ENCODE peak calls at places on chromosomes 7 and 10, in four cellular contexts. Z is Peyer's patch, G is PC-3, P is H1. B is an unnamed sample.

GRCh38 chr10:95289921-95290421 is 832 bp downstream of the PDLIM1 start:
- DNase-seq in Z (no peak), G (no peak), P (no peak), B (no peak)

GRCh38 chr10:117352724-117353123 is 22.5 kb downstream of the PDZD8 start:
- DNase-seq in Z (no peak), G (no peak), P (no peak), B (no peak)

GRCh38 chr10:69976795-69977546 is 75.7 kb upstream of the MACROH2A2 start:
- DNase-seq in Z (no peak), G (no peak), P (no peak), B (no peak)

GRCh38 chr10:18140149-18140956 is at the start of gene CACNB2:
- DNase-seq in Z (no peak), G (peak; percentile 10), P (no peak), B (no peak)

GRCh38 chr7:67857698-67858097 is 861.1 kb downstream of the TYW1 start:
- DNase-seq in Z (no peak), G (no peak), P (no peak), B (no peak)

GRCh38 chr7:27106181-27106905 is 3.9 kb upstream of the HOXA2 start:
- DNase-seq in Z (no peak), G (no peak), P (no peak), B (no peak)

GRCh38 chr10:99999319-100000108 is 10.2 kb downstream of the DNMBP start:
- DNase-seq in Z (no peak), G (no peak), P (no peak), B (no peak)

GRCh38 chr10:87818505-87819273 is 663 bp upstream of the ATAD1 start:
- DNase-seq in Z (peak; percentile 60), G (peak; percentile 32), P (no peak), B (peak; percentile 68)

GRCh38 chr7:2431260-2431867 is 28.0 kb downstream of the CHST12 start:
- DNase-seq in Z (no peak), G (peak; percentile 50), P (peak; percentile 51), B (no peak)

GRCh38 chr7:155816192-155816508 is 3.9 kb upstream of the SHH start:
- DNase-seq in Z (no peak), G (no peak), P (no peak), B (no peak)

GRCh38 chr7:155813791-155814568 is 1.7 kb upstream of the SHH start:
- DNase-seq in Z (no peak), G (no peak), P (no peak), B (peak; percentile 21)

GRCh38 chr7:155814569-155815276 is 2.5 kb upstream of the SHH start:
- DNase-seq in Z (no peak), G (peak; percentile 59), P (no peak), B (no peak)

GRCh38 chr7:155816996-155817395 is 4.7 kb upstream of the SHH start:
- DNase-seq in Z (no peak), G (no peak), P (no peak), B (no peak)

GRCh38 chr7:155815332-155816191 is 3.3 kb upstream of the SHH start:
- DNase-seq in Z (no peak), G (peak; percentile 76), P (no peak), B (peak; percentile 38)
- H3K27me3 ChIP-seq in Z (peaks cover 21% of the 10 kb centered on the region), G (peaks cover 28% of the 10 kb centered on the region), P (peaks cover 41% of the 10 kb centered on the region), B (peaks cover 9% of the 10 kb centered on the region)

GRCh38 chr7:138254444-138254843 is 178.2 kb downstream of the AKR1D1 start:
- DNase-seq in Z (no peak), G (no peak), P (no peak), B (no peak)

GRCh38 chr7:138257459-138258193 is 181.4 kb downstream of the AKR1D1 start:
- DNase-seq in Z (no peak), G (peak; percentile 17), P (no peak), B (no peak)

GRCh38 chr7:138258194-138258554 is 181.9 kb downstream of the AKR1D1 start:
- DNase-seq in Z (no peak), G (no peak), P (no peak), B (no peak)

GRCh38 chr7:138259675-138260074 is 183.4 kb downstream of the AKR1D1 start:
- DNase-seq in Z (no peak), G (no peak), P (no peak), B (no peak)
- H3K4me1 ChIP-seq in Z (no peaks in the 10 kb centered on the region), G (no peaks in the 10 kb centered on the region), P (no peaks in the 10 kb centered on the region), B (no peaks in the 10 kb centered on the region)

GRCh38 chr10:32927750-32928149 is 30.3 kb downstream of the ITGB1 start:
- DNase-seq in Z (no peak), G (no peak), P (no peak), B (no peak)

GRCh38 chr10:32931593-32931992 is 26.4 kb downstream of the ITGB1 start:
- DNase-seq in Z (no peak), G (no peak), P (no peak), B (no peak)

GRCh38 chr10:32929634-32930033 is 28.4 kb downstream of the ITGB1 start:
- DNase-seq in Z (no peak), G (peak; percentile 71), P (no peak), B (peak; percentile 35)

GRCh38 chr10:32937824-32938482 is 20.1 kb downstream of the ITGB1 start:
- DNase-seq in Z (no peak), G (no peak), P (no peak), B (no peak)

GRCh38 chr10:32932330-32932729 is 25.7 kb downstream of the ITGB1 start:
- DNase-seq in Z (no peak), G (no peak), P (no peak), B (no peak)
- H3K27me3 ChIP-seq in Z (no peaks in the 10 kb centered on the region), G (no peaks in the 10 kb centered on the region), P (no peaks in the 10 kb centered on the region), B (no peaks in the 10 kb centered on the region)

GRCh38 chr7:78323118-78323517 is 524.5 kb downstream of the PHTF2 start:
- DNase-seq in Z (no peak), G (no peak), P (no peak), B (no peak)

GRCh38 chr7:78316110-78316509 is 517.5 kb downstream of the PHTF2 start:
- DNase-seq in Z (no peak), G (no peak), P (no peak), B (no peak)

GRCh38 chr7:78315119-78315518 is 516.5 kb downstream of the PHTF2 start:
- DNase-seq in Z (no peak), G (no peak), P (no peak), B (no peak)

DNA sequence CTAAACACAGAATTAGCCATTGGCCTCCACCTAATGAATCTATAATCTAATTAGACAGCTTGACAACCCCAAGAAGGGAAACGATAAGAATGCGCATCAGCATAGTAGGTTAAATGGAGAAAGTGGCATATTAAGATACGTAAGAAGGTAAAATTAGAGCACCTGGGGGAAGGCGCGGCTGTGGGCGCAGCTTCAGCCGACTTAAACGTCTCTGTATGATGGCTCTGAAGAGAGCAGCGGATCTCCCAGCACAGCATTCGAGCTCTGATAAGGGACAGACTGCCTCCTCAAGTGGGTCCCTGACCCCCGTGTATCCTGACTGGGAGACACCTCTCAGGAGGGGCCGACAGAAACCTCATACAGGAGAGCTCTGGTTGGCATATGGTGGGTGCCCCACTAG is 518.8 kb downstream of the PHTF2 start:
- DNase-seq in Z (no peak), G (no peak), P (no peak), B (no peak)
- H3K4me1 ChIP-seq in Z (no peaks in the 10 kb centered on the region), G (no peaks in the 10 kb centered on the region), P (no peaks in the 10 kb centered on the region), B (no peaks in the 10 kb centered on the region)

DNA sequence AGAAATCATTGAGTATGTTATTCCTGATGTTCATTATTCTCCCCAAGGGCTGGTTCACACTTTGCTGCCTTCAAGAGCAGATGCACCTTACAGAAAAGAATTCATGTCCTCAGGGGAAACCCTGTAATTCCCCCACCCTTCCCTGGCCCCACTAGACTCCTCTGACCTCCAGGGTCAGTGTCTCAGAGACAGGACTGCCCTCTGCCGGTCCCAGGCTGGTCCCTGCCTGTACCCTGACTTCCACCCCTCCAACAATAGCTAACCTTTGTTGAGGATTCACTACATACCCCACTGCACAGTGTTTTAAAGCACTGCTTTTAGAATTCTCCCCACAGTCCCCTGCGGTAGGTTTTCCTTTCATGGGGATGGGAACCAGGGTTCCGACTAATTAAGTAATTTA is 4.4 kb upstream of the SEPHS1 start:
- DNase-seq in Z (no peak), G (no peak), P (peak; percentile 34), B (no peak)
- H3K27me3 ChIP-seq in Z (no peaks in the 10 kb centered on the region), G (no peaks in the 10 kb centered on the region), P (no peaks in the 10 kb centered on the region), B (no peaks in the 10 kb centered on the region)

GRCh38 chr10:24239289-24239688 is 30.4 kb downstream of the KIAA1217 start:
- DNase-seq in Z (no peak), G (no peak), P (no peak), B (no peak)
- H3K4me1 ChIP-seq in Z (peaks cover 15% of the 10 kb centered on the region), G (peaks cover 21% of the 10 kb centered on the region), P (peaks cover 9% of the 10 kb centered on the region), B (no peaks in the 10 kb centered on the region)

GRCh38 chr7:155509725-155510551 is 36.4 kb downstream of the CNPY1 start:
- DNase-seq in Z (no peak), G (no peak), P (peak; percentile 63), B (no peak)
- H3K27me3 ChIP-seq in Z (peaks cover 37% of the 10 kb centered on the region), G (peaks cover 98% of the 10 kb centered on the region), P (peaks cover 57% of the 10 kb centered on the region), B (peaks cover 49% of the 10 kb centered on the region)

GRCh38 chr10:124711145-124711544 is 33.0 kb downstream of the FAM53B start:
- DNase-seq in Z (no peak), G (no peak), P (no peak), B (no peak)
- H3K4me1 ChIP-seq in Z (peaks cover 74% of the 10 kb centered on the region), G (no peaks in the 10 kb centered on the region), P (peaks cover 4% of the 10 kb centered on the region), B (peaks cover 97% of the 10 kb centered on the region)

B was measured in CD4-positive, alpha-beta memory T cell.